ENCODE peak calls at places on chromosome 18, in nine cellular contexts. One of them, this sample, is unnamed.

GRCh38 chr18:45107425-45107824 is 426.7 kb downstream of the SETBP1 start:
- DNase-seq in WERI-Rb-1: no peak
- DNase-seq in NCI-H2171 treated with DMSO at 0.1 percent for 48 hours: no peak
- DNase-seq in NCI-H1105: no peak
- DNase-seq in NAMALWA: no peak
- DNase-seq in activated naive CD4-positive, alpha-beta T cell: no peak
- DNase-seq in NCI-H1092: no peak
- DNase-seq in HS-5: peak; percentile 8
- DNase-seq in fibroblast of lung: peak; percentile 86
- DNase-seq in this sample: no peak

GRCh38 chr18:70074091-70074490 is 126.4 kb upstream of the CD226 start:
- DNase-seq in WERI-Rb-1: no peak
- DNase-seq in HS-5: no peak
- DNase-seq in NAMALWA: no peak
- DNase-seq in NCI-H1092: no peak
- DNase-seq in activated naive CD4-positive, alpha-beta T cell: no peak
- DNase-seq in NCI-H2171 treated with DMSO at 0.1 percent for 48 hours: no peak
- DNase-seq in fibroblast of lung: peak; percentile 22
- DNase-seq in NCI-H1105: no peak
- DNase-seq in this sample: no peak

GRCh38 chr18:61894751-61895524 is 2.1 kb upstream of the RNF152 start:
- DNase-seq in fibroblast of lung: no peak
- DNase-seq in NCI-H2171 treated with DMSO at 0.1 percent for 48 hours: no peak
- DNase-seq in NAMALWA: no peak
- DNase-seq in WERI-Rb-1: no peak
- DNase-seq in NCI-H1105: no peak
- DNase-seq in HS-5: no peak
- DNase-seq in activated naive CD4-positive, alpha-beta T cell: no peak
- DNase-seq in NCI-H1092: no peak
- DNase-seq in this sample: no peak

GRCh38 chr18:3704556-3705162 is 254.7 kb downstream of the TGIF1 start:
- DNase-seq in HS-5: no peak
- DNase-seq in NCI-H1092: no peak
- DNase-seq in activated naive CD4-positive, alpha-beta T cell: no peak
- DNase-seq in NCI-H1105: no peak
- DNase-seq in WERI-Rb-1: no peak
- DNase-seq in fibroblast of lung: peak; percentile 59
- DNase-seq in NAMALWA: no peak
- DNase-seq in NCI-H2171 treated with DMSO at 0.1 percent for 48 hours: no peak
- DNase-seq in this sample: no peak

GRCh38 chr18:22639026-22639463 is 221.3 kb upstream of the CTAGE1 start:
- DNase-seq in WERI-Rb-1: no peak
- DNase-seq in NCI-H2171 treated with DMSO at 0.1 percent for 48 hours: no peak
- DNase-seq in NCI-H1105: no peak
- DNase-seq in fibroblast of lung: peak; percentile 96
- DNase-seq in NAMALWA: no peak
- DNase-seq in activated naive CD4-positive, alpha-beta T cell: no peak
- DNase-seq in NCI-H1092: no peak
- DNase-seq in HS-5: peak; percentile 94
- DNase-seq in this sample: no peak

GRCh38 chr18:79866889-79867574 is 69.3 kb downstream of the KCNG2 start:
- DNase-seq in WERI-Rb-1: no peak
- DNase-seq in NAMALWA: peak; percentile 24
- DNase-seq in fibroblast of lung: peak; percentile 3
- DNase-seq in NCI-H2171 treated with DMSO at 0.1 percent for 48 hours: no peak
- DNase-seq in NCI-H1105: no peak
- DNase-seq in HS-5: no peak
- DNase-seq in NCI-H1092: no peak
- DNase-seq in activated naive CD4-positive, alpha-beta T cell: no peak
- DNase-seq in this sample: no peak

GRCh38 chr18:53752968-53753367 is 471.5 kb downstream of the MBD2 start:
- DNase-seq in activated naive CD4-positive, alpha-beta T cell: no peak
- DNase-seq in NCI-H2171 treated with DMSO at 0.1 percent for 48 hours: no peak
- DNase-seq in NAMALWA: no peak
- DNase-seq in fibroblast of lung: no peak
- DNase-seq in HS-5: no peak
- DNase-seq in NCI-H1092: no peak
- DNase-seq in WERI-Rb-1: no peak
- DNase-seq in NCI-H1105: no peak
- DNase-seq in this sample: no peak

GRCh38 chr18:62518460-62519375 is 4.1 kb upstream of the ZCCHC2 start:
- DNase-seq in NCI-H1092: no peak
- DNase-seq in HS-5: no peak
- DNase-seq in activated naive CD4-positive, alpha-beta T cell: no peak
- DNase-seq in NCI-H2171 treated with DMSO at 0.1 percent for 48 hours: no peak
- DNase-seq in fibroblast of lung: peak; percentile 52
- DNase-seq in WERI-Rb-1: no peak
- DNase-seq in NAMALWA: no peak
- DNase-seq in NCI-H1105: no peak
- DNase-seq in this sample: no peak

GRCh38 chr18:49023281-49023937 is 72.6 kb upstream of the SMAD7 start:
- DNase-seq in fibroblast of lung: no peak
- DNase-seq in activated naive CD4-positive, alpha-beta T cell: no peak
- DNase-seq in NAMALWA: peak; percentile 93
- DNase-seq in NCI-H1105: no peak
- DNase-seq in NCI-H1092: no peak
- DNase-seq in WERI-Rb-1: peak; percentile 4
- DNase-seq in NCI-H2171 treated with DMSO at 0.1 percent for 48 hours: no peak
- DNase-seq in HS-5: no peak
- DNase-seq in this sample: peak; percentile 46

GRCh38 chr18:27213123-27213717 is 28.1 kb upstream of the CHST9 start:
- DNase-seq in HS-5: no peak
- DNase-seq in activated naive CD4-positive, alpha-beta T cell: no peak
- DNase-seq in NCI-H1092: no peak
- DNase-seq in NAMALWA: no peak
- DNase-seq in NCI-H1105: no peak
- DNase-seq in fibroblast of lung: no peak
- DNase-seq in WERI-Rb-1: peak; percentile 33
- DNase-seq in NCI-H2171 treated with DMSO at 0.1 percent for 48 hours: no peak
- DNase-seq in this sample: no peak

GRCh38 chr18:13474907-13475306 is 251.5 kb downstream of the FAM210A start:
- DNase-seq in NAMALWA: no peak
- DNase-seq in NCI-H1105: no peak
- DNase-seq in activated naive CD4-positive, alpha-beta T cell: no peak
- DNase-seq in WERI-Rb-1: no peak
- DNase-seq in HS-5: no peak
- DNase-seq in fibroblast of lung: peak; percentile 22
- DNase-seq in NCI-H1092: no peak
- DNase-seq in NCI-H2171 treated with DMSO at 0.1 percent for 48 hours: no peak
- DNase-seq in this sample: no peak

GRCh38 chr18:10453885-10454772 is at the start of gene APCDD1:
- DNase-seq in WERI-Rb-1: peak; percentile 73
- DNase-seq in fibroblast of lung: peak; percentile 24
- DNase-seq in HS-5: no peak
- DNase-seq in NCI-H1092: peak; percentile 4
- DNase-seq in NAMALWA: no peak
- DNase-seq in NCI-H2171 treated with DMSO at 0.1 percent for 48 hours: peak; percentile 47
- DNase-seq in NCI-H1105: no peak
- DNase-seq in activated naive CD4-positive, alpha-beta T cell: no peak
- DNase-seq in this sample: no peak

GRCh38 chr18:44627245-44627644 is 53.4 kb upstream of the SETBP1 start:
- DNase-seq in HS-5: no peak
- DNase-seq in NCI-H1092: no peak
- DNase-seq in NAMALWA: no peak
- DNase-seq in activated naive CD4-positive, alpha-beta T cell: no peak
- DNase-seq in fibroblast of lung: peak; percentile 71
- DNase-seq in NCI-H2171 treated with DMSO at 0.1 percent for 48 hours: peak; percentile 32
- DNase-seq in NCI-H1105: no peak
- DNase-seq in WERI-Rb-1: no peak
- DNase-seq in this sample: no peak

GRCh38 chr18:51253476-51253875 is 56.0 kb upstream of the MEX3C start:
- DNase-seq in NCI-H1105: no peak
- DNase-seq in activated naive CD4-positive, alpha-beta T cell: no peak
- DNase-seq in NAMALWA: no peak
- DNase-seq in HS-5: no peak
- DNase-seq in NCI-H1092: no peak
- DNase-seq in fibroblast of lung: no peak
- DNase-seq in WERI-Rb-1: no peak
- DNase-seq in NCI-H2171 treated with DMSO at 0.1 percent for 48 hours: no peak
- DNase-seq in this sample: no peak

GRCh38 chr18:45652703-45653490 is 37.6 kb downstream of the SLC14A2 start:
- DNase-seq in NCI-H2171 treated with DMSO at 0.1 percent for 48 hours: no peak
- DNase-seq in NCI-H1105: no peak
- DNase-seq in activated naive CD4-positive, alpha-beta T cell: no peak
- DNase-seq in HS-5: peak; percentile 11
- DNase-seq in NAMALWA: no peak
- DNase-seq in WERI-Rb-1: no peak
- DNase-seq in fibroblast of lung: peak; percentile 62
- DNase-seq in NCI-H1092: no peak
- DNase-seq in this sample: no peak

GRCh38 chr18:54296017-54296416 is 26.7 kb downstream of the POLI start:
- DNase-seq in NAMALWA: peak; percentile 37
- DNase-seq in NCI-H2171 treated with DMSO at 0.1 percent for 48 hours: no peak
- DNase-seq in fibroblast of lung: peak; percentile 30
- DNase-seq in WERI-Rb-1: no peak
- DNase-seq in NCI-H1105: no peak
- DNase-seq in activated naive CD4-positive, alpha-beta T cell: no peak
- DNase-seq in NCI-H1092: no peak
- DNase-seq in HS-5: no peak
- DNase-seq in this sample: no peak

GRCh38 chr18:76212958-76213357 is 282.1 kb downstream of the ZNF516 start:
- DNase-seq in NCI-H2171 treated with DMSO at 0.1 percent for 48 hours: no peak
- DNase-seq in HS-5: no peak
- DNase-seq in NCI-H1092: peak; percentile 96
- DNase-seq in activated naive CD4-positive, alpha-beta T cell: no peak
- DNase-seq in WERI-Rb-1: no peak
- DNase-seq in NAMALWA: peak; percentile 4
- DNase-seq in fibroblast of lung: no peak
- DNase-seq in NCI-H1105: peak; percentile 88
- DNase-seq in this sample: no peak

GRCh38 chr18:13381907-13382682 is 163.5 kb downstream of the LDLRAD4 start:
- DNase-seq in NCI-H1105: no peak
- DNase-seq in activated naive CD4-positive, alpha-beta T cell: no peak
- DNase-seq in NCI-H1092: no peak
- DNase-seq in NAMALWA: peak; percentile 10
- DNase-seq in NCI-H2171 treated with DMSO at 0.1 percent for 48 hours: no peak
- DNase-seq in HS-5: no peak
- DNase-seq in WERI-Rb-1: no peak
- DNase-seq in fibroblast of lung: peak; percentile 77
- DNase-seq in this sample: peak; percentile 75

GRCh38 chr18:48740846-48741485 is 202.1 kb downstream of the CTIF start:
- DNase-seq in fibroblast of lung: no peak
- DNase-seq in HS-5: no peak
- DNase-seq in NAMALWA: no peak
- DNase-seq in activated naive CD4-positive, alpha-beta T cell: no peak
- DNase-seq in NCI-H1092: no peak
- DNase-seq in NCI-H2171 treated with DMSO at 0.1 percent for 48 hours: no peak
- DNase-seq in NCI-H1105: no peak
- DNase-seq in WERI-Rb-1: no peak
- DNase-seq in this sample: no peak

GRCh38 chr18:22705328-22705727 is 227.8 kb upstream of the RBBP8 start:
- DNase-seq in fibroblast of lung: peak; percentile 89
- DNase-seq in WERI-Rb-1: no peak
- DNase-seq in NCI-H1105: no peak
- DNase-seq in HS-5: peak; percentile 73
- DNase-seq in NCI-H1092: no peak
- DNase-seq in NAMALWA: no peak
- DNase-seq in NCI-H2171 treated with DMSO at 0.1 percent for 48 hours: no peak
- DNase-seq in activated naive CD4-positive, alpha-beta T cell: no peak
- DNase-seq in this sample: no peak

GRCh38 chr18:46372670-46373069 is 268.5 kb downstream of the HAUS1 start:
- DNase-seq in NCI-H1105: no peak
- DNase-seq in NCI-H1092: no peak
- DNase-seq in NCI-H2171 treated with DMSO at 0.1 percent for 48 hours: no peak
- DNase-seq in fibroblast of lung: no peak
- DNase-seq in HS-5: no peak
- DNase-seq in NAMALWA: no peak
- DNase-seq in activated naive CD4-positive, alpha-beta T cell: no peak
- DNase-seq in WERI-Rb-1: no peak
- DNase-seq in this sample: no peak

GRCh38 chr18:35122586-35123224 is 81.5 kb downstream of the MAPRE2 start:
- DNase-seq in NCI-H1092: no peak
- DNase-seq in NAMALWA: no peak
- DNase-seq in activated naive CD4-positive, alpha-beta T cell: no peak
- DNase-seq in NCI-H2171 treated with DMSO at 0.1 percent for 48 hours: peak; percentile 92
- DNase-seq in fibroblast of lung: peak; percentile 2
- DNase-seq in HS-5: no peak
- DNase-seq in NCI-H1105: no peak
- DNase-seq in WERI-Rb-1: peak; percentile 49
- DNase-seq in this sample: no peak

GRCh38 chr18:25875574-25875973 is 214.8 kb downstream of the SS18 start:
- DNase-seq in HS-5: no peak
- DNase-seq in NCI-H1092: no peak
- DNase-seq in NCI-H2171 treated with DMSO at 0.1 percent for 48 hours: peak; percentile 74
- DNase-seq in WERI-Rb-1: no peak
- DNase-seq in NAMALWA: no peak
- DNase-seq in fibroblast of lung: peak; percentile 0
- DNase-seq in activated naive CD4-positive, alpha-beta T cell: no peak
- DNase-seq in NCI-H1105: peak; percentile 25
- DNase-seq in this sample: no peak

GRCh38 chr18:31835528-31836138 is 75.0 kb upstream of the SLC25A52 start:
- DNase-seq in NCI-H1092: no peak
- DNase-seq in HS-5: no peak
- DNase-seq in NCI-H2171 treated with DMSO at 0.1 percent for 48 hours: no peak
- DNase-seq in WERI-Rb-1: no peak
- DNase-seq in NCI-H1105: no peak
- DNase-seq in activated naive CD4-positive, alpha-beta T cell: no peak
- DNase-seq in NAMALWA: no peak
- DNase-seq in fibroblast of lung: peak; percentile 53
- DNase-seq in this sample: no peak

GRCh38 chr18:21979759-21980158 is 189.6 kb upstream of the GATA6 start:
- DNase-seq in HS-5: no peak
- DNase-seq in WERI-Rb-1: no peak
- DNase-seq in activated naive CD4-positive, alpha-beta T cell: no peak
- DNase-seq in NCI-H1105: no peak
- DNase-seq in NCI-H2171 treated with DMSO at 0.1 percent for 48 hours: no peak
- DNase-seq in NCI-H1092: no peak
- DNase-seq in NAMALWA: no peak
- DNase-seq in fibroblast of lung: no peak
- DNase-seq in this sample: no peak

GRCh38 chr18:49672853-49673252 is 111.0 kb downstream of the LIPG start:
- DNase-seq in fibroblast of lung: no peak
- DNase-seq in NCI-H1105: no peak
- DNase-seq in NCI-H2171 treated with DMSO at 0.1 percent for 48 hours: no peak
- DNase-seq in HS-5: no peak
- DNase-seq in NAMALWA: no peak
- DNase-seq in activated naive CD4-positive, alpha-beta T cell: no peak
- DNase-seq in NCI-H1092: no peak
- DNase-seq in WERI-Rb-1: no peak
- DNase-seq in this sample: no peak

GRCh38 chr18:52670903-52671302 is 330.9 kb downstream of the DCC start:
- DNase-seq in activated naive CD4-positive, alpha-beta T cell: no peak
- DNase-seq in WERI-Rb-1: peak; percentile 33
- DNase-seq in NCI-H2171 treated with DMSO at 0.1 percent for 48 hours: peak; percentile 29
- DNase-seq in fibroblast of lung: peak; percentile 14
- DNase-seq in NCI-H1105: peak; percentile 44
- DNase-seq in HS-5: no peak
- DNase-seq in NAMALWA: peak; percentile 51
- DNase-seq in NCI-H1092: peak; percentile 47
- DNase-seq in this sample: no peak

This sample was measured in chondrocyte.